ENCODE peak calls at places on chromosome 4, in four cellular contexts. G is GM12878, D is HepG2, O is K562. Z is an unnamed sample.

GRCh38 chr4:139875456-139875855 is 209.8 kb downstream of the MGST2 start:
- DNase-seq in G (no peak), D (no peak), O (no peak), Z (peak; percentile 65)

GRCh38 chr4:168199262-168199957 is 107.1 kb downstream of the ANXA10 start:
- DNase-seq in G (no peak), D (no peak), O (no peak), Z (no peak)

GRCh38 chr4:185665655-185666054 is 130.3 kb upstream of the PDLIM3 start:
- DNase-seq in G (no peak), D (no peak), O (no peak), Z (no peak)

GRCh38 chr4:78747328-78747946 is 28.7 kb upstream of the BMP2K start:
- DNase-seq in G (no peak), D (no peak), O (no peak), Z (no peak)

GRCh38 chr4:111464251-111465045 is 680.8 kb upstream of the FAM241A start:
- DNase-seq in G (no peak), D (no peak), O (no peak), Z (no peak)

GRCh38 chr4:62474802-62475201 is 1274.7 kb downstream of the ADGRL3 start:
- DNase-seq in G (no peak), D (no peak), O (no peak), Z (no peak)

GRCh38 chr4:40662962-40663604 is 33.4 kb upstream of the RBM47 start:
- DNase-seq in G (peak; percentile 82), D (peak; percentile 68), O (no peak), Z (no peak)

GRCh38 chr4:13872145-13872544 is 244.6 kb upstream of the BOD1L1 start:
- DNase-seq in G (no peak), D (no peak), O (no peak), Z (no peak)

GRCh38 chr4:66575024-66575696 is 904.9 kb upstream of the EPHA5 start:
- DNase-seq in G (no peak), D (peak; percentile 59), O (no peak), Z (no peak)

GRCh38 chr4:170106899-170107298 is 17.1 kb upstream of the AADAT start:
- DNase-seq in G (no peak), D (no peak), O (no peak), Z (no peak)

GRCh38 chr4:176925962-176926361 is 133.2 kb upstream of the VEGFC start:
- DNase-seq in G (no peak), D (no peak), O (no peak), Z (no peak)

GRCh38 chr4:5361968-5362367 is 310.7 kb downstream of the STK32B start:
- DNase-seq in G (no peak), D (no peak), O (peak; percentile 31), Z (no peak)

GRCh38 chr4:153154010-153154975 is 50.0 kb upstream of the TRIM2 start:
- DNase-seq in G (no peak), D (no peak), O (no peak), Z (no peak)

GRCh38 chr4:164109517-164109916 is 615.0 kb downstream of the TMA16 start:
- DNase-seq in G (no peak), D (no peak), O (no peak), Z (no peak)

GRCh38 chr4:101987623-101988243 is 197.2 kb downstream of the BANK1 start:
- DNase-seq in G (no peak), D (no peak), O (no peak), Z (no peak)

GRCh38 chr4:108345862-108346530 is 177.3 kb upstream of the LEF1 start:
- DNase-seq in G (no peak), D (no peak), O (no peak), Z (no peak)

GRCh38 chr4:150251752-150252190 is 173.5 kb downstream of the DCLK2 start:
- DNase-seq in G (no peak), D (no peak), O (no peak), Z (peak; percentile 34)

GRCh38 chr4:156838761-156839160 is 132.8 kb downstream of the PDGFC start:
- DNase-seq in G (no peak), D (no peak), O (no peak), Z (no peak)

GRCh38 chr4:118842055-118842454 is 6.1 kb upstream of the SEC24D start:
- DNase-seq in G (no peak), D (no peak), O (no peak), Z (no peak)

GRCh38 chr4:39908284-39908683 is 69.4 kb downstream of the PDS5A start:
- DNase-seq in G (no peak), D (no peak), O (no peak), Z (no peak)

GRCh38 chr4:16801356-16801755 is 97.1 kb downstream of the LDB2 start:
- DNase-seq in G (no peak), D (no peak), O (no peak), Z (no peak)

GRCh38 chr4:35541888-35542213 is 702.5 kb downstream of the ARAP2 start:
- DNase-seq in G (no peak), D (peak; percentile 10), O (no peak), Z (peak; percentile 11)

GRCh38 chr4:150381671-150382427 is 200.1 kb upstream of the MAB21L2 start:
- DNase-seq in G (no peak), D (no peak), O (no peak), Z (no peak)

GRCh38 chr4:101304916-101305315 is 42.4 kb downstream of the PPP3CA start:
- DNase-seq in G (no peak), D (peak; percentile 16), O (no peak), Z (no peak)

GRCh38 chr4:43296946-43297528 is 404.5 kb downstream of the GRXCR1 start:
- DNase-seq in G (no peak), D (no peak), O (no peak), Z (no peak)

GRCh38 chr4:6281436-6282144 is 11.9 kb downstream of the WFS1 start:
- DNase-seq in G (no peak), D (no peak), O (no peak), Z (no peak)

GRCh38 chr4:88514557-88515511 is 8.7 kb downstream of the PYURF start:
- DNase-seq in G (no peak), D (peak; percentile 76), O (no peak), Z (no peak)
- TF ChIP-seq ATF3 in G (no peak), D (no peak), O (no peak), Z (no peak)

GRCh38 chr4:86496094-86497060 is 97.7 kb upstream of the PTPN13 start:
- DNase-seq in G (no peak), D (no peak), O (peak; percentile 38), Z (peak; percentile 25)
- TF ChIP-seq ETV6 in G (no peak), D (no peak), O (no peak), Z (no peak)

GRCh38 chr4:76449362-76449767 is 14.3 kb downstream of the SHROOM3 start:
- DNase-seq in G (no peak), D (no peak), O (no peak), Z (no peak)
- TF ChIP-seq ATF3 in G (no peak), D (no peak), O (no peak), Z (no peak)

GRCh38 chr4:142278171-142278570 is 567.9 kb downstream of the INPP4B start:
- DNase-seq in G (no peak), D (no peak), O (no peak), Z (no peak)
- TF ChIP-seq ETV6 in G (no peak), D (no peak), O (no peak), Z (no peak)

GRCh38 chr4:94621491-94622080 is 136.2 kb upstream of the BMPR1B start:
- DNase-seq in G (no peak), D (peak; percentile 28), O (peak; percentile 53), Z (no peak)
- TF ChIP-seq ATF3 in G (no peak), D (no peak), O (no peak), Z (no peak)

Z was measured in WTC11.